ENCODE peak calls at places on chromosomes 6 and 20, in five cellular contexts. One of them, this sample, is unnamed.

GRCh38 chr6:105401247-105402089 is 1.4 kb downstream of the PREP start:
- DNase-seq in activated CD8-positive, alpha-beta T cell treated with anti-CD3 and anti-CD28 coated beads, Interleukin-2, amount 10 ng/mL, durations not matched to agents 7 days and 5 days: no peak
- DNase-seq in amniotic stem cell: no peak
- DNase-seq in sigmoid colon: no peak
- DNase-seq in HFF-Myc: peak
- DNase-seq in this sample: no peak

GRCh38 chr6:87198496-87198895 is 43.1 kb downstream of the ZNF292 start:
- DNase-seq in activated CD8-positive, alpha-beta T cell treated with anti-CD3 and anti-CD28 coated beads, Interleukin-2, amount 10 ng/mL, durations not matched to agents 7 days and 5 days: no peak
- DNase-seq in amniotic stem cell: no peak
- DNase-seq in sigmoid colon: no peak
- DNase-seq in HFF-Myc: no peak
- DNase-seq in this sample: no peak

GRCh38 chr20:17499041-17499440 is 32.1 kb downstream of the BFSP1 start:
- DNase-seq in activated CD8-positive, alpha-beta T cell treated with anti-CD3 and anti-CD28 coated beads, Interleukin-2, amount 10 ng/mL, durations not matched to agents 7 days and 5 days: no peak
- DNase-seq in amniotic stem cell: no peak
- DNase-seq in sigmoid colon: no peak
- DNase-seq in HFF-Myc: no peak
- DNase-seq in this sample: no peak

GRCh38 chr6:34301408-34301807 is 52.6 kb upstream of the SMIM29 start:
- DNase-seq in activated CD8-positive, alpha-beta T cell treated with anti-CD3 and anti-CD28 coated beads, Interleukin-2, amount 10 ng/mL, durations not matched to agents 7 days and 5 days: no peak
- DNase-seq in amniotic stem cell: no peak
- DNase-seq in sigmoid colon: peak
- DNase-seq in HFF-Myc: peak
- DNase-seq in this sample: no peak

GRCh38 chr20:33304046-33304445 is 21.0 kb downstream of the BPIFB1 start:
- DNase-seq in activated CD8-positive, alpha-beta T cell treated with anti-CD3 and anti-CD28 coated beads, Interleukin-2, amount 10 ng/mL, durations not matched to agents 7 days and 5 days: no peak
- DNase-seq in amniotic stem cell: no peak
- DNase-seq in sigmoid colon: no peak
- DNase-seq in HFF-Myc: no peak
- DNase-seq in this sample: no peak

GRCh38 chr20:51087306-51087705 is 64.4 kb upstream of the KCNG1 start:
- DNase-seq in activated CD8-positive, alpha-beta T cell treated with anti-CD3 and anti-CD28 coated beads, Interleukin-2, amount 10 ng/mL, durations not matched to agents 7 days and 5 days: no peak
- DNase-seq in amniotic stem cell: no peak
- DNase-seq in sigmoid colon: no peak
- DNase-seq in HFF-Myc: no peak
- DNase-seq in this sample: no peak

GRCh38 chr20:37142708-37143107 is 36.4 kb upstream of the RPN2 start:
- DNase-seq in activated CD8-positive, alpha-beta T cell treated with anti-CD3 and anti-CD28 coated beads, Interleukin-2, amount 10 ng/mL, durations not matched to agents 7 days and 5 days: no peak
- DNase-seq in amniotic stem cell: no peak
- DNase-seq in sigmoid colon: no peak
- DNase-seq in HFF-Myc: no peak
- DNase-seq in this sample: no peak

GRCh38 chr20:37994512-37994911 is 38.7 kb downstream of the TTI1 start:
- DNase-seq in activated CD8-positive, alpha-beta T cell treated with anti-CD3 and anti-CD28 coated beads, Interleukin-2, amount 10 ng/mL, durations not matched to agents 7 days and 5 days: no peak
- DNase-seq in amniotic stem cell: no peak
- DNase-seq in sigmoid colon: no peak
- DNase-seq in HFF-Myc: no peak
- DNase-seq in this sample: no peak

GRCh38 chr6:149900620-149901443 is 2.9 kb upstream of the RAET1E start:
- DNase-seq in activated CD8-positive, alpha-beta T cell treated with anti-CD3 and anti-CD28 coated beads, Interleukin-2, amount 10 ng/mL, durations not matched to agents 7 days and 5 days: no peak
- DNase-seq in amniotic stem cell: no peak
- DNase-seq in sigmoid colon: no peak
- DNase-seq in HFF-Myc: no peak
- DNase-seq in this sample: no peak